ENCODE peak calls at places on chromosomes 16 and 17, in nine cellular contexts. Y is NCI-H1694 treated with DMSO at 0.1 percent for 48 hours, E is H54, T is T-helper 9 cell, S is naive B cell, M is ACHN, G is esophagus squamous epithelium, U is HuH-7, X is midbrain. R is an unnamed sample.

GRCh38 chr17:77286641-77287431 is 146.1 kb downstream of the SEC14L1 start:
- DNase-seq in T (no peak), G (no peak), M (peak; percentile 60), E (peak; percentile 91), X (no peak), U (peak; percentile 90), S (no peak), Y (no peak), R (peak; percentile 67)

GRCh38 chr17:58200024-58200633 is 7.6 kb downstream of the EPX start:
- DNase-seq in G (no peak), E (peak; percentile 68), Y (peak; percentile 63), X (peak; percentile 1), S (peak; percentile 33), M (peak; percentile 74), T (peak; percentile 37), U (peak; percentile 70), R (peak; percentile 62)

GRCh38 chr16:68689921-68690320 is 44.8 kb downstream of the CDH3 start:
- DNase-seq in Y (no peak), M (no peak), T (no peak), E (no peak), X (no peak), S (no peak), U (no peak), G (no peak), R (no peak)

GRCh38 chr16:12087901-12088364 is 111.4 kb downstream of the SNX29 start:
- DNase-seq in Y (no peak), E (no peak), G (no peak), M (no peak), X (no peak), T (no peak), U (no peak), S (peak; percentile 45), R (peak; percentile 35)

GRCh38 chr17:47324224-47325020 is 667 bp downstream of the EFCAB13 start:
- DNase-seq in G (no peak), Y (peak; percentile 34), E (no peak), U (no peak), M (peak; percentile 83), X (no peak), S (peak; percentile 87), T (peak; percentile 40), R (peak; percentile 77)

GRCh38 chr17:48878920-48879898 is 13.4 kb upstream of the ATP5MC1 start:
- DNase-seq in S (peak; percentile 62), X (peak; percentile 51), T (peak; percentile 16), E (peak; percentile 80), G (no peak), U (peak; percentile 72), Y (peak; percentile 60), M (peak; percentile 80), R (peak; percentile 72)

GRCh38 chr16:49838639-49839461 is 17.1 kb downstream of the ZNF423 start:
- DNase-seq in Y (no peak), E (no peak), M (no peak), G (no peak), T (no peak), U (no peak), S (no peak), X (no peak), R (no peak)

GRCh38 chr17:36188891-36189306 is 7.7 kb downstream of the CCL3L1 start:
- DNase-seq in X (no peak), U (no peak), M (no peak), G (no peak), T (no peak), E (no peak), S (no peak), Y (peak; percentile 35), R (no peak)

GRCh38 chr17:47698749-47699535 is 5.0 kb downstream of the TBKBP1 start:
- DNase-seq in Y (peak; percentile 29), X (peak; percentile 57), G (no peak), U (peak; percentile 98), E (peak; percentile 98), M (peak; percentile 50), T (peak; percentile 80), S (peak; percentile 62), R (peak; percentile 26)

GRCh38 chr17:30970757-30971567 is at the start of gene RNF135:
- DNase-seq in X (peak; percentile 74), M (peak; percentile 93), U (no peak), Y (no peak), T (peak; percentile 37), G (no peak), S (peak; percentile 76), E (peak; percentile 82), R (no peak)

GRCh38 chr17:66275651-66276050 is 26.8 kb upstream of the PRKCA start:
- DNase-seq in M (peak; percentile 99), T (no peak), G (no peak), S (no peak), X (no peak), E (peak; percentile 84), U (no peak), Y (no peak), R (no peak)

GRCh38 chr17:63961355-63962207 is 11.1 kb downstream of the SCN4A start:
- DNase-seq in T (peak; percentile 38), Y (no peak), G (no peak), E (peak; percentile 72), S (peak; percentile 42), M (peak; percentile 70), U (peak; percentile 96), X (no peak), R (no peak)

GRCh38 chr16:83494459-83494858 is 313.3 kb upstream of the HSBP1 start:
- DNase-seq in T (no peak), U (no peak), X (no peak), S (no peak), Y (no peak), E (no peak), M (no peak), G (no peak), R (no peak)

GRCh38 chr17:64214950-64215349 is 48.1 kb downstream of the TEX2 start:
- DNase-seq in S (no peak), Y (no peak), G (no peak), X (no peak), T (no peak), M (no peak), E (no peak), U (no peak), R (no peak)

GRCh38 chr17:79854080-79854861 is 15.0 kb upstream of the CBX4 start:
- DNase-seq in M (no peak), U (no peak), T (no peak), Y (no peak), X (no peak), G (no peak), S (no peak), E (no peak), R (no peak)

GRCh38 chr16:180101-180920 is at the start of gene HBQ1:
- DNase-seq in U (peak; percentile 80), Y (peak; percentile 5), X (no peak), E (no peak), M (no peak), G (no peak), T (no peak), S (peak; percentile 20), R (no peak)

GRCh38 chr17:78953356-78954350 is 26.1 kb downstream of the LGALS3BP start:
- DNase-seq in Y (no peak), T (no peak), X (no peak), M (no peak), G (no peak), U (no peak), S (no peak), E (no peak), R (no peak)

GRCh38 chr16:5633845-5634440 is 536.3 kb upstream of the EEF2KMT start:
- DNase-seq in U (peak; percentile 32), E (peak; percentile 12), G (no peak), T (no peak), X (peak; percentile 17), Y (no peak), M (peak; percentile 52), S (no peak), R (peak; percentile 3)

GRCh38 chr17:28950017-28950751 is 1.1 kb downstream of the PHF12 start:
- DNase-seq in X (peak; percentile 37), T (peak; percentile 40), Y (peak; percentile 13), U (peak; percentile 48), S (peak; percentile 47), G (no peak), E (no peak), M (peak; percentile 48), R (peak; percentile 16)

GRCh38 chr16:54938351-54939346 is 8.0 kb downstream of the IRX5 start:
- DNase-seq in Y (no peak), X (no peak), G (no peak), S (no peak), U (no peak), E (no peak), T (no peak), M (no peak), R (no peak)

GRCh38 chr16:57619133-57619605 is 9.3 kb upstream of the ADGRG1 start:
- DNase-seq in E (no peak), G (no peak), X (no peak), U (no peak), M (no peak), T (no peak), Y (no peak), S (no peak), R (no peak)

GRCh38 chr16:61929801-61930200 is 106.4 kb downstream of the CDH8 start:
- DNase-seq in S (no peak), T (no peak), E (no peak), X (no peak), M (no peak), U (no peak), Y (no peak), G (no peak), R (no peak)

GRCh38 chr17:81018044-81018802 is 16.7 kb upstream of the BAIAP2 start:
- DNase-seq in T (no peak), S (no peak), G (no peak), E (no peak), X (no peak), Y (no peak), M (no peak), U (no peak), R (no peak)

GRCh38 chr16:87152221-87152755 is 164.9 kb downstream of the C16orf95 start:
- DNase-seq in T (no peak), E (no peak), Y (no peak), G (no peak), X (no peak), U (no peak), S (no peak), M (no peak), R (no peak)